ENCODE peak calls at places on chromosomes 12 and 14, in seven cellular contexts. D is stomach; I is CD8-positive, alpha-beta T cell; U is uterus; L is left ventricle myocardium inferior; M is GM23338; V is right lobe of liver. S is an unnamed sample. For H3K4me1, the result is how much of the 10 kb centered on the place peaks cover.

GRCh38 chr12:99039367-99040120 is 394.5 kb downstream of the APAF1 start:
- DNase-seq in L (no peak), I (no peak), D (no peak), U (no peak), M (no peak), V (no peak), S (no peak)

GRCh38 chr12:50072198-50072907 is 12.8 kb upstream of the SMARCD1 start:
- DNase-seq in M (no peak), D (no peak), I (no peak), V (peak), L (no peak), U (no peak), S (no peak)

GRCh38 chr12:127393896-127394295 is 873.1 kb upstream of the TMEM132C start:
- DNase-seq in V (no peak), I (no peak), M (no peak), U (no peak), D (no peak), L (no peak), S (no peak)

GRCh38 chr14:38103542-38104225 is 104.0 kb upstream of the SSTR1 start:
- DNase-seq in D (no peak), L (no peak), I (no peak), M (no peak), V (no peak), U (no peak), S (no peak)

GRCh38 chr12:98595152-98595988 is 1.9 kb downstream of the SLC25A3 start:
- DNase-seq in U (no peak), L (no peak), I (peak), V (no peak), M (no peak), D (no peak), S (no peak)

GRCh38 chr12:118061876-118062791 is 1.2 kb upstream of the WSB2 start:
- DNase-seq in I (peak), V (peak), L (peak), M (peak), D (peak), U (peak), S (peak)

GRCh38 chr12:132208153-132208823 is 64.0 kb downstream of the NOC4L start:
- DNase-seq in V (no peak), U (no peak), M (no peak), D (no peak), I (no peak), L (no peak), S (no peak)

GRCh38 chr12:104294845-104295674 is 8.5 kb upstream of the EID3 start:
- DNase-seq in I (no peak), V (no peak), D (no peak), L (no peak), U (no peak), M (no peak), S (no peak)

GRCh38 chr12:10779103-10779502 is 23.3 kb downstream of the TAS2R7 start:
- DNase-seq in L (no peak), D (no peak), M (no peak), V (no peak), I (no peak), U (no peak), S (no peak)

GRCh38 chr14:105843444-105844046 is 317.2 kb downstream of the TMEM121 start:
- DNase-seq in L (no peak), M (no peak), V (peak), U (no peak), I (peak), D (no peak), S (no peak)

GRCh38 chr12:107622005-107622404 is 63.6 kb upstream of the PWP1 start:
- DNase-seq in L (no peak), D (no peak), U (no peak), I (no peak), M (peak), V (no peak), S (no peak)

GRCh38 chr12:106769546-106769945 is 4.9 kb upstream of the RIC8B start:
- DNase-seq in M (no peak), D (no peak), L (no peak), U (no peak), I (no peak), V (no peak), S (no peak)

GRCh38 chr12:11968516-11968915 is 102.2 kb upstream of the BCL2L14 start:
- DNase-seq in M (no peak), I (no peak), L (no peak), V (no peak), D (no peak), U (no peak), S (no peak)

GRCh38 chr14:89067293-89067972 is 243.0 kb downstream of the TTC8 start:
- DNase-seq in D (no peak), L (no peak), V (no peak), U (no peak), M (peak), I (no peak), S (no peak)

GRCh38 chr14:94011795-94012194 is 14.3 kb upstream of the OTUB2 start:
- DNase-seq in V (no peak), U (no peak), L (no peak), I (peak), M (no peak), D (no peak), S (no peak)

GRCh38 chr12:78293039-78293686 is 462.5 kb downstream of the NAV3 start:
- DNase-seq in U (no peak), D (no peak), V (no peak), M (no peak), I (no peak), L (no peak), S (no peak)

GRCh38 chr14:76961631-76962302 is 66.7 kb downstream of the IRF2BPL start:
- DNase-seq in V (peak), D (peak), U (peak), I (peak), L (peak), M (peak), S (peak)

GRCh38 chr14:74348241-74348734 is at the start of gene VRTN:
- DNase-seq in I (no peak), M (no peak), V (no peak), U (no peak), D (no peak), L (no peak), S (no peak)

GRCh38 chr12:53198470-53199110 is 8.5 kb downstream of the ITGB7 start:
- DNase-seq in U (no peak), I (no peak), V (no peak), L (no peak), D (no peak), M (no peak), S (no peak)

GRCh38 chr14:45227566-45227965 is 25.4 kb downstream of the MIS18BP1 start:
- DNase-seq in U (no peak), M (no peak), V (no peak), L (no peak), I (no peak), D (no peak), S (no peak)

GRCh38 chr12:88509347-88509746 is 70.9 kb downstream of the KITLG start:
- DNase-seq in D (no peak), I (no peak), V (no peak), L (no peak), U (no peak), M (no peak), S (no peak)

GRCh38 chr14:65069874-65070709 is 32.2 kb downstream of the MAX start:
- DNase-seq in M (no peak), U (no peak), I (no peak), D (peak), V (no peak), L (no peak), S (peak)

GRCh38 chr14:50725761-50726160 is 57.7 kb upstream of the SAV1 start:
- DNase-seq in U (no peak), M (no peak), D (no peak), L (no peak), V (no peak), I (no peak), S (no peak)

GRCh38 chr12:76020731-76021672 is 10.6 kb downstream of the PHLDA1 start:
- DNase-seq in U (peak), M (no peak), D (no peak), L (no peak), V (no peak), I (peak), S (no peak)

GRCh38 chr12:120677765-120678473 is 9.0 kb upstream of the MLEC start:
- DNase-seq in M (no peak), I (no peak), L (peak), D (no peak), V (no peak), U (no peak), S (no peak)

GRCh38 chr14:65226824-65227604 is 124.7 kb upstream of the MAX start:
- DNase-seq in L (no peak), V (no peak), D (peak), M (no peak), I (no peak), U (no peak), S (peak)

GRCh38 chr12:50732591-50732990 is 31.3 kb upstream of the ATF1 start:
- DNase-seq in L (no peak), U (no peak), D (no peak), V (no peak), M (no peak), I (no peak), S (no peak)

GRCh38 chr12:22332191-22332590 is 2.3 kb downstream of the ST8SIA1 start:
- DNase-seq in L (no peak), U (no peak), V (no peak), M (no peak), D (no peak), I (no peak), S (no peak)

GRCh38 chr14:87252103-87252502 is 740.9 kb downstream of the GALC start:
- DNase-seq in V (no peak), L (no peak), D (no peak), M (peak), I (no peak), U (no peak), S (no peak)

GRCh38 chr12:54879579-54879978 is 25.3 kb downstream of the MUCL1 start:
- DNase-seq in U (no peak), M (no peak), D (no peak), L (no peak), V (no peak), I (no peak), S (no peak)

GRCh38 chr14:91418387-91419043 is 895 bp upstream of the CCDC88C start:
- DNase-seq in L (peak), V (peak), D (peak), M (peak), U (peak), I (peak), S (peak)

GRCh38 chr12:120039711-120040110 is 50.7 kb downstream of the BICDL1 start:
- DNase-seq in V (no peak), M (peak), I (no peak), L (no peak), D (no peak), U (no peak), S (no peak)

GRCh38 chr14:22888662-22889061 is 5.6 kb downstream of the REM2 start:
- DNase-seq in V (no peak), I (no peak), M (no peak), U (no peak), L (no peak), D (no peak), S (no peak)

GRCh38 chr12:4526923-4527546 is 11.7 kb upstream of the RAD51AP1 start:
- DNase-seq in U (no peak), M (peak), V (no peak), D (no peak), L (no peak), I (no peak), S (no peak)

GRCh38 chr12:71214511-71215285 is 56.9 kb upstream of the TSPAN8 start:
- DNase-seq in I (no peak), D (no peak), M (peak), U (no peak), L (no peak), V (no peak), S (no peak)

GRCh38 chr14:105472496-105472991 is 2.1 kb upstream of the CRIP2 start:
- DNase-seq in D (peak), U (no peak), V (no peak), M (no peak), I (no peak), L (peak), S (no peak)

GRCh38 chr14:100803694-100804075 is 22.2 kb upstream of the MEG3 start:
- DNase-seq in U (no peak), D (no peak), M (no peak), I (no peak), L (no peak), V (no peak), S (no peak)

GRCh38 chr12:116490481-116490880 is 68.7 kb upstream of the MAP1LC3B2 start:
- DNase-seq in D (no peak), U (no peak), M (no peak), L (no peak), I (no peak), V (no peak), S (no peak)

GRCh38 chr12:50507930-50508329 is 3.1 kb downstream of the DIP2B start:
- DNase-seq in D (no peak), V (no peak), M (no peak), U (no peak), L (no peak), I (no peak), S (no peak)

GRCh38 chr12:32755654-32756475 is at the start of gene YARS2:
- DNase-seq in M (peak), V (peak), L (peak), I (peak), D (peak), U (peak), S (peak)
- TF ChIP-seq CTCF in M (peak), V (peak), L (peak), I (peak), D (peak), U (peak), S (peak)

GRCh38 chr12:124386661-124387509 is 92.0 kb downstream of the RFLNA start:
- DNase-seq in V (no peak), M (no peak), D (no peak), I (no peak), L (peak), U (no peak), S (peak)
- H3K27ac ChIP-seq in V (no peak), M (no peak), D (peak), I (no peak), L (peak), U (peak), S (peak)

GRCh38 chr14:97413991-97414717 is 617.0 kb downstream of the VRK1 start:
- DNase-seq in M (peak), V (no peak), U (no peak), I (no peak), L (no peak), D (no peak), S (no peak)
- H3K4me1 ChIP-seq in M (half or more), V (under half), U (under half), I (under half), L (under half), D (under half), S (under half)

GRCh38 chr14:24315807-24316596 is 4.7 kb downstream of the LTB4R start:
- DNase-seq in I (no peak), D (peak), M (peak), V (peak), L (peak), U (peak), S (no peak)
- TF ChIP-seq CTCF in I (no peak), D (peak), M (peak), V (peak), L (peak), U (no peak), S (no peak)

DNA sequence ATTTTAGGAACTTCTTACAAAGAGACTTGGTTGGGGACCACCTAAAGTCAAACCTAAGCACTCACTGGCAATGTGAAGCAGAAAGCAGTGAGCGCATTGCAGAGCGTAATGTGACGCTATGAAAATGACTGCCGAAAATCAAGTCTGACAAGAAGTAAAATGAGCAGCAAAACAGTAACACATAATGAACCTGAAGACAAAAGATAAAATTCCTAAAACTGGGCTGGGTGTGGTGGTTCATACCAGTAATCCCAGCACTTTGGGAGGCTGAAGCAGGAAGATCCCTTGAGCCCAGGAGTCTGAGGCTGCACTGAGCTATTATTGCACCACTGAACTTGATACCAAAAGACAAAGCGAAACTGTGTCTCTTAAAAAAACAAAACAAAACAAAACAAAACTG is 16.5 kb downstream of the CORO1C start:
- DNase-seq in V (no peak), M (no peak), D (no peak), I (no peak), U (no peak), L (no peak), S (no peak)
- H3K27ac ChIP-seq in V (no peak), M (peak), D (no peak), I (no peak), U (peak), L (no peak), S (no peak)

DNA sequence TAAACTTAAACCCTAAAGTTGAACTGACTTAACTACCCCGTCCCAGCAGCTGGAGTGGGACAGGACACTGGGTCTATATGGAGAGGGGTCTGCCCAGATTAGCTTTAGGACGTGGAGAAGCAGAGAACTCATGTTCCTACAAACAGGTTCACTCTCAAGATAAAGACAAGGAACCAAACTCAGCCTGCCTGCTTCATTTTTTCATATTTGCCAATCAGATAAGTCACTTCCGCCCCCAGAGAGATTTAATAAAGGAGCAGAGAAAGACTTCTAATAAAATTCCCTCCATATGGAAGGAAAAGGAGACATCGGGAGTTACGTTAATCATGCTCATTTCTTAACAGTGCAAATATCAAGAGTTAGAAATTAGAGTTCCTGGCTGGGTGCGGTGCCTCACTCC is 42.2 kb upstream of the TCL1A start:
- DNase-seq in I (no peak), V (no peak), U (no peak), M (no peak), L (no peak), D (no peak), S (no peak)
- H3K4me1 ChIP-seq in I (under half), V (under half), U (under half), M (under half), L (under half), D (under half), S (under half)

DNA sequence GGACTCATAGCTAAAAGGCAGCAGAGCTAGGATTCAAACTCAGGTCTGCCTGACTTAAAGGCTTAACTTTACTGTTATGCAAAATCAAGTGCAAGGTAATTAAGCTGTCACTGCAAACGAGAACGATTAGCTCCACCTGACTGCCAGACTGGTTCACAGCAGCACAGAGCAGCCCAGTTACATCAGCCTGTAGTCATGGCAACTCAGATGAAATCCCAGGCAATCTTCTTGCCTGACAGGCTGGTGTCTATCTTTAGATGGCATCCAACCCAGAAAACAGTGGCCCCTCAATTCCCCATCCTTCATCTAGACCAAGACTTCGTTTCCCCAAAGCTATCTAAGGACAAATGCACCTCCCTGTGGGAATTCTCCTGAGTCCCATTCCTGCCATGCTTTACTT is 77.3 kb upstream of the ACTN1 start:
- DNase-seq in V (no peak), U (no peak), L (no peak), M (peak), I (no peak), D (no peak), S (no peak)
- TF ChIP-seq CTCF in V (no peak), U (no peak), L (no peak), M (peak), I (no peak), D (no peak), S (no peak)

GRCh38 chr14:80483331-80483730 is 272.0 kb upstream of the DIO2 start:
- DNase-seq in M (no peak), V (no peak), U (no peak), D (no peak), L (no peak), I (no peak), S (no peak)
- H3K27ac ChIP-seq in M (no peak), V (no peak), U (no peak), D (no peak), L (no peak), I (no peak), S (no peak)

S was measured in pancreas.